ENCODE peak calls at places on chromosomes 13 and 19, in ten cellular contexts. M is astrocyte; H is upper lobe of right lung; L is progenitor cell of endocrine pancreas; E is SK-N-SH; A is mucosa of descending colon; V is activated CD8-positive, alpha-beta T cell treated with anti-CD3 and anti-CD28 coated beads for 36 hours; X is ascending aorta; Z is right lobe of liver; Y is A549. G is an unnamed sample.

GRCh38 chr13:51739403-51740112 is 64.4 kb downstream of the DHRS12 start:
- DNase-seq in M (no peak), H (no peak), L (no peak), E (no peak), A (no peak), V (no peak), X (no peak), Z (no peak), Y (no peak), G (no peak)

GRCh38 chr13:33676700-33677048 is 141.3 kb upstream of the RFC3 start:
- DNase-seq in M (peak), H (no peak), L (no peak), E (peak), A (peak), V (peak), X (no peak), Z (peak), Y (peak), G (no peak)

GRCh38 chr13:98657506-98658085 is 80.7 kb upstream of the STK24 start:
- DNase-seq in M (no peak), H (no peak), L (no peak), E (peak), A (no peak), V (no peak), X (no peak), Z (no peak), Y (no peak), G (no peak)

GRCh38 chr19:8251025-8251472 is 41.9 kb downstream of the CERS4 start:
- DNase-seq in M (peak), H (peak), L (no peak), E (no peak), A (no peak), V (no peak), X (no peak), Z (peak), Y (no peak), G (no peak)

GRCh38 chr13:51819544-51819943 is 15.6 kb upstream of the DHRS12 start:
- DNase-seq in M (no peak), H (no peak), L (no peak), E (no peak), A (no peak), V (no peak), X (no peak), Z (no peak), Y (no peak), G (no peak)

GRCh38 chr19:45223879-45224278 is 21.3 kb downstream of the EXOC3L2 start:
- DNase-seq in M (no peak), H (no peak), L (no peak), E (peak), A (no peak), V (no peak), X (no peak), Z (no peak), Y (no peak), G (no peak)

GRCh38 chr19:16066611-16067104 is 9.6 kb upstream of the TPM4 start:
- DNase-seq in M (peak), H (no peak), L (no peak), E (peak), A (peak), V (peak), X (no peak), Z (no peak), Y (no peak), G (no peak)

GRCh38 chr19:24159707-24160106 is 72.7 kb downstream of the ZNF254 start:
- DNase-seq in M (peak), H (no peak), L (no peak), E (peak), A (peak), V (no peak), X (no peak), Z (no peak), Y (no peak), G (no peak)

GRCh38 chr13:23849670-23850069 is 39.5 kb downstream of the MIPEP start:
- DNase-seq in M (no peak), H (no peak), L (no peak), E (no peak), A (no peak), V (no peak), X (no peak), Z (no peak), Y (no peak), G (no peak)

GRCh38 chr13:52903320-52903719 is 54.9 kb upstream of the PCDH8 start:
- DNase-seq in M (no peak), H (no peak), L (no peak), E (no peak), A (no peak), V (no peak), X (no peak), Z (no peak), Y (no peak), G (no peak)

GRCh38 chr13:26589754-26590153 is 32.3 kb downstream of the WASF3 start:
- DNase-seq in M (peak), H (no peak), L (no peak), E (no peak), A (peak), V (no peak), X (no peak), Z (no peak), Y (no peak), G (no peak)

GRCh38 chr19:34327851-34328250 is 37.1 kb upstream of the GPI start:
- DNase-seq in M (no peak), H (no peak), L (no peak), E (no peak), A (no peak), V (no peak), X (no peak), Z (no peak), Y (no peak), G (no peak)

GRCh38 chr19:51271015-51271600 is 20.2 kb downstream of the SIGLECL1 start:
- DNase-seq in M (no peak), H (no peak), L (no peak), E (peak), A (no peak), V (no peak), X (no peak), Z (no peak), Y (no peak), G (no peak)

GRCh38 chr19:8158411-8159074 is 9.2 kb upstream of the FBN3 start:
- DNase-seq in M (peak), H (no peak), L (peak), E (peak), A (peak), V (peak), X (no peak), Z (peak), Y (peak), G (no peak)

GRCh38 chr19:3142292-3142670 is 6.4 kb downstream of the GNA15 start:
- DNase-seq in M (peak), H (no peak), L (no peak), E (no peak), A (no peak), V (peak), X (no peak), Z (no peak), Y (peak), G (peak)

GRCh38 chr13:113928701-113929627 is 44.9 kb downstream of the C13orf46 start:
- DNase-seq in M (peak), H (peak), L (no peak), E (peak), A (peak), V (no peak), X (peak), Z (peak), Y (no peak), G (peak)

GRCh38 chr13:84896128-84896527 is 903.1 kb downstream of the SLITRK6 start:
- DNase-seq in M (peak), H (no peak), L (peak), E (peak), A (peak), V (peak), X (no peak), Z (no peak), Y (no peak), G (no peak)

GRCh38 chr13:74134226-74134776 is at the start of gene KLF12:
- DNase-seq in M (peak), H (peak), L (peak), E (peak), A (peak), V (peak), X (peak), Z (peak), Y (peak), G (peak)

GRCh38 chr13:57630661-57631606 is 610 bp upstream of the PCDH17 start:
- DNase-seq in M (peak), H (peak), L (no peak), E (peak), A (no peak), V (peak), X (no peak), Z (no peak), Y (no peak), G (no peak)

GRCh38 chr13:47594833-47595232 is 406.2 kb downstream of the SUCLA2 start:
- DNase-seq in M (no peak), H (no peak), L (no peak), E (no peak), A (no peak), V (peak), X (no peak), Z (no peak), Y (no peak), G (no peak)
- TF ChIP-seq CTCF in M (no peak), H (no peak), L (no peak), E (peak), A (no peak), V (no peak), X (no peak), Z (no peak), Y (no peak), G (no peak)

DNA sequence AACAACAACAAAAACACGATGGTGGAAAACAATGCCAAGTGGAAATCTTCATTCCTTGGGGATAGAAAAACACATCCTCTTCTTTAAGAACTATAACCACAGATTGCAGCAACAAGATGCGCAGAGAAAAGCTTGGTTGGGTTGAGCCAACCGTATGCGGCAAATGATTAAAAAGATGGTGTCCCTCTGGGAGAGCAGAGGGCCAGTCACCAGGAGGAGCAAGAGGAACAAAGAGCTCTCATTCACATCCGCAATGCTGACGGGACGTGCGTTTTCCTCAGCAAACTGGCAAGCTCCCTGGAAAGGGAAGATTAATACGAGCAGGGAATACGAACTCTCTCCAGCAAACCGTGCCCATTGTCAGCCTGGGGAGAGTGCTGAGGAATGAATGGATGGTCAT is 141.6 kb downstream of the KATNAL1 start:
- DNase-seq in M (peak), H (no peak), L (no peak), E (no peak), A (no peak), V (no peak), X (no peak), Z (no peak), Y (no peak), G (no peak)
- TF ChIP-seq CTCF in M (no peak), H (no peak), L (no peak), E (no peak), A (no peak), V (no peak), X (no peak), Z (no peak), Y (no peak), G (no peak)

DNA sequence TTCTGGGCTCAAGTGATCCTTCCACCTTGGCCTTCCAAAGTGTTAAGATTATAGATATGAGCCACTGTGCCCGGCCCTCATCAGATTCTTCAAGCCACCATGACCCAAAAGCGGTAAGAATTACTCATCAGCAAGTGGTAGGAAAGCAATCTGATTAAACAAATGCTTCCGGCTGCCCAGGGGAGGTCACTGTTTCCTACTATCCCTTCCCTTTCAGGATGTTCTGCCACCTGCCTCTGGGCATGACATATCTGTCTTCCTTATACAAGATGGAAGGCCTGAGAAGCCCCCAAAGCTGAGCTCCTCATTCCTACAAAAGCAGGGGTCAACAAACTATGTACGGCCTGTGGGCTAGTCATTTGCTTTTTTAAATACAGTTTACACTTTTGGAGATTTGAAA is 6.9 kb downstream of the ABHD8 start:
- DNase-seq in M (peak), H (no peak), L (no peak), E (peak), A (no peak), V (peak), X (no peak), Z (no peak), Y (peak), G (no peak)
- TF ChIP-seq CTCF in M (no peak), H (no peak), L (no peak), E (peak), A (no peak), V (no peak), X (no peak), Z (no peak), Y (no peak), G (peak)

GRCh38 chr13:102276479-102276878 is 125.4 kb downstream of the FGF14 start:
- DNase-seq in M (no peak), H (no peak), L (no peak), E (no peak), A (no peak), V (no peak), X (no peak), Z (no peak), Y (no peak), G (no peak)
- TF ChIP-seq CTCF in M (no peak), H (no peak), L (no peak), E (no peak), A (no peak), V (no peak), X (no peak), Z (no peak), Y (no peak), G (no peak)

GRCh38 chr19:57578487-57579205 is at the start of gene ZNF416:
- DNase-seq in M (peak), H (peak), L (peak), E (peak), A (peak), V (peak), X (peak), Z (peak), Y (peak), G (peak)
- TF ChIP-seq CTCF in M (no peak), H (peak), L (peak), E (peak), A (no peak), V (no peak), X (no peak), Z (no peak), Y (no peak), G (peak)